ENCODE peak calls at places on chromosomes 13 and 19, in seven cellular contexts. Z, B, S, H, L, G and C are unnamed samples.

GRCh38 chr19:54029930-54030490 is 33.7 kb downstream of the VSTM1 start:
- DNase-seq in B (peak), G (peak), H (peak), S (no peak), L (no peak), Z (peak), C (no peak)

GRCh38 chr13:102401305-102401704 is 543 bp downstream of the FGF14 start:
- DNase-seq in H (peak), B (no peak), G (no peak), Z (no peak), L (no peak), S (no peak), C (no peak)

GRCh38 chr13:44667950-44668349 is 91.8 kb upstream of the TSC22D1 start:
- DNase-seq in G (no peak), L (no peak), H (no peak), S (no peak), B (no peak), Z (no peak), C (peak)

GRCh38 chr19:1646149-1646930 is 6.1 kb downstream of the TCF3 start:
- DNase-seq in G (peak), S (no peak), H (no peak), B (no peak), Z (no peak), L (no peak), C (no peak)

GRCh38 chr13:24746618-24747247 is 17.2 kb upstream of the RNF17 start:
- DNase-seq in Z (peak), S (no peak), B (no peak), L (no peak), H (no peak), G (no peak), C (no peak)

GRCh38 chr19:31119951-31120690 is 229.1 kb downstream of the TSHZ3 start:
- DNase-seq in G (no peak), L (no peak), B (no peak), Z (no peak), H (no peak), S (no peak), C (no peak)

GRCh38 chr13:27472941-27473340 is 22.6 kb upstream of the MTIF3 start:
- DNase-seq in H (no peak), B (no peak), L (no peak), G (no peak), S (no peak), Z (no peak), C (no peak)

GRCh38 chr19:6723738-6724137 is 3.3 kb upstream of the C3 start:
- DNase-seq in Z (no peak), L (no peak), S (no peak), H (no peak), B (no peak), G (no peak), C (no peak)

GRCh38 chr19:38702278-38702677 is 42.0 kb downstream of the CAPN12 start:
- DNase-seq in L (no peak), H (no peak), G (no peak), B (no peak), Z (no peak), S (no peak), C (no peak)

GRCh38 chr19:29679598-29680210 is 14.4 kb downstream of the PLEKHF1 start:
- DNase-seq in H (no peak), G (no peak), Z (no peak), B (no peak), S (no peak), L (no peak), C (no peak)

GRCh38 chr13:53200498-53201453 is 172.2 kb downstream of the OLFM4 start:
- DNase-seq in L (no peak), Z (peak), S (no peak), B (no peak), H (peak), G (no peak), C (no peak)

GRCh38 chr19:2033115-2033824 is 17.8 kb upstream of the BTBD2 start:
- DNase-seq in G (no peak), Z (no peak), S (no peak), L (no peak), B (no peak), H (no peak), C (no peak)

DNA sequence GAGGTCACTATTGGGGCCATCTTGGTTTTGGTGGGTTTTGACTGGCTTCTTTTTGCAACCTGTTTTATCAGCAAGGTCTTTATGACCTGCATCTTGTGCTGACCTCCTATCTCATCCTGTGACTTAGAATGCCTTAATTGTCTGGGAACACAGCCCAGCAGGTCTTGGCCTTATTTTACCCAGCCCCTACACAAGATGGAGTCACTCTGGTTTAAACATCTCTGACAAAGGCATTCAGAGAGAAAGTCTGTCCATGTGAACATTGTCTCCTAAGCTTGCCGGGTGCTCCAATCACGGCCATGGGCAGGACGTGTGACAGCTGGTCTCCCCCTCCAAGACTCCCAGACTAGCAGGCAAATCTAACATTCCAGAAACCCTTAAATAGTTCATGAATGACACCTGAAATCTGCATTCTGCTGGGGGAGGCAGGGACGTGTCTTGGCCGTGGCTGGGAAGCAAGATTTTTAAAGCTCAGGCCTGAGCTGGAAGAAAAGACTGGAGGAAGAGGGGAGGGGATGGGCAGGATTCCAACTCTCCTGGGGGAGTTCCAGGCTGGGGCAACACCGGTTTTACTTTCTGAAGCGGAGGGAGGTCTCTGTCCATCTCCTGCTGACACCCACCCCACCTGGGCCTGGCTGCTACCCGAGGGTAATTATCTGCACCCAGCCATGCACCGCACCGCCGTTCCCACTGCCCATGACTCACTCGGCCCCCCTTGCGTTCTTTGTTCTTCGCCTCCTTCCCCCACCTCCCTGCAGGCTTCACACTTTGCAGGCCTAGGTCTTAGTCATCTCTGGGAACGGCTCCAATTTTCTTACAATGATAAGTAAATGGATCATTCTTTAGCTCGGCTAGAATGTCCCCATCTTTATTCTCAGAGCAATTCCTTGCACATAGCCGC is 11.5 kb upstream of the OR1M1 start:
- DNase-seq in B (peak), G (peak), Z (peak), S (no peak), L (no peak), H (peak), C (no peak)
- TF ChIP-seq TAF1 in B (no peak), G (no peak), Z (no peak), S (no peak), L (no peak), H (no peak), C (no peak)

GRCh38 chr19:55275851-55276719 is 3.8 kb downstream of the HSPBP1 start:
- DNase-seq in G (no peak), H (no peak), Z (no peak), B (no peak), L (no peak), S (no peak), C (peak)
- TF ChIP-seq TAF1 in G (no peak), H (no peak), Z (no peak), B (no peak), L (peak), S (no peak), C (no peak)

GRCh38 chr19:18709546-18709945 is 26.1 kb downstream of the CRTC1 start:
- DNase-seq in G (no peak), L (no peak), B (no peak), H (peak), Z (no peak), S (no peak), C (no peak)
- TF ChIP-seq TAF1 in G (no peak), L (no peak), B (no peak), H (no peak), Z (no peak), S (no peak), C (no peak)

GRCh38 chr13:113532156-113532806 is 41.8 kb upstream of the DCUN1D2 start:
- DNase-seq in H (no peak), S (no peak), Z (peak), B (no peak), L (no peak), G (no peak), C (no peak)
- TF ChIP-seq TAF1 in H (no peak), S (no peak), Z (no peak), B (no peak), L (no peak), G (no peak), C (no peak)

GRCh38 chr13:94249512-94249911 is 230.0 kb downstream of the DCT start:
- DNase-seq in B (peak), G (no peak), H (no peak), L (no peak), S (no peak), Z (no peak), C (no peak)

GRCh38 chr13:94251801-94252200 is 227.7 kb downstream of the DCT start:
- DNase-seq in B (no peak), H (no peak), L (no peak), S (no peak), G (no peak), Z (no peak), C (no peak)

GRCh38 chr13:94256671-94257070 is 222.8 kb downstream of the DCT start:
- DNase-seq in Z (no peak), S (no peak), G (no peak), H (no peak), B (no peak), L (no peak), C (no peak)

GRCh38 chr13:94252209-94252608 is 227.3 kb downstream of the DCT start:
- DNase-seq in G (no peak), S (no peak), H (no peak), L (no peak), Z (no peak), B (no peak), C (no peak)

DNA sequence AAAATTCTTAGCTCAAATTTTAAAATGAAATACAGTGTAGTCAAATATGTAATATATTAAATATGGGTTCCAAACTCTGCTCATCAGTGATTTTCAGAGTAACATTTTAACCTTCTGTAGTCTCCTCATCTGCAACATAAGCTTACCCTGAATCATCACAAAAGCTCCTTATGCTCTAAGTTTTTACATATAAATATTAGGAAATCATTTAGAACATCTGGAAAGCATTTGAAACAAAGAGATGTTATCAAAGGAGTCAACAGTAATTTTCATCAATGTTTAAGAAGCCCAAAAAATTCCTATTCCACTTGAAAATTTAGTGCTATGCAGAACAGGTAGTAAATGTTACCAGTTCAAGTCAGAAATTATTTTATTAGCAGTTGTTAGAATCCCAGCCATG is 224.7 kb downstream of the DCT start:
- DNase-seq in Z (no peak), H (no peak), L (no peak), G (no peak), S (no peak), B (no peak), C (no peak)
- TF ChIP-seq TAF1 in Z (no peak), H (no peak), L (no peak), G (no peak), S (no peak), B (no peak), C (no peak)

GRCh38 chr13:33796095-33796494 is 21.9 kb upstream of the RFC3 start:
- DNase-seq in B (no peak), L (no peak), Z (no peak), S (no peak), G (no peak), H (no peak), C (no peak)

GRCh38 chr13:33797622-33798021 is 20.3 kb upstream of the RFC3 start:
- DNase-seq in Z (no peak), B (no peak), H (no peak), L (no peak), S (no peak), G (no peak), C (no peak)

GRCh38 chr13:33800646-33801186 is 17.2 kb upstream of the RFC3 start:
- DNase-seq in G (no peak), H (no peak), Z (no peak), S (no peak), L (no peak), B (no peak), C (no peak)

GRCh38 chr13:33798023-33798422 is 19.9 kb upstream of the RFC3 start:
- DNase-seq in L (no peak), S (no peak), B (no peak), Z (no peak), H (no peak), G (no peak), C (no peak)

DNA sequence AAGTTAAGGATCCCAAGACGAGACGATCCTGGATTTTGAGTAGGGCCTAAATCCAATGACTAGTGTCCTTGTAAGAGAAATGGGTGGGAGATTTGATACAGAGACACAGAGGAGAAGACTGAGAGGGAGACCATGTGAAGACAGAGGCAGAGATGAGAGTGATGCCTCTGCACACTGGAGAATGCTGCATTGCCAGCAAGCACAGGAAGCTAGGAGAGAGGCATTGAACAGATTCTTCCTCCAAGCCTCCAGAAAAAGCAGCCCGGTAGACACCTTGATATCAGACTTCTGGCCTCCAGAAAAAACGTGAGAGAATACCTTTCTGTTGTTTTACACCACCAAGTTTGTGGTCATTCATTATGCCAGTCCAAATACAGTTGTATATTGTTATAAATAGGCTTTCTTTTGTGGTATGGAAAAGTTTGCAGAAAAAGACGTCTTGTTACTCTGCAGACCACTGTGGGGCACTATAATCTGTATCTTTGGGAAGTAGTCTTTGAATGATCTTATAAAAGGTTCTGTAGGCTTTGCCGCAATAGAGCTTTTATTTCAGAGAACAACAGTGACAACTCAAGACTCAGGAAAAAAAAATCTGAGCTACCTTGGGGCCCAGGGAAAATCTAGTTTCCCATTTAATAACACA is 17.9 kb upstream of the RFC3 start:
- DNase-seq in G (no peak), S (no peak), L (no peak), B (peak), Z (no peak), H (peak), C (no peak)
- TF ChIP-seq TAF1 in G (no peak), S (no peak), L (no peak), B (no peak), Z (no peak), H (no peak), C (no peak)

GRCh38 chr19:55813906-55814305 is 17.9 kb downstream of the NLRP11 start:
- DNase-seq in Z (no peak), H (no peak), S (no peak), G (no peak), B (no peak), L (no peak), C (no peak)

GRCh38 chr19:55811340-55811739 is 20.5 kb downstream of the NLRP11 start:
- DNase-seq in H (no peak), S (no peak), B (no peak), L (no peak), G (no peak), Z (no peak), C (no peak)

GRCh38 chr19:55812449-55812848 is 19.4 kb downstream of the NLRP11 start:
- DNase-seq in H (no peak), Z (no peak), G (no peak), S (no peak), B (no peak), L (no peak), C (no peak)

DNA sequence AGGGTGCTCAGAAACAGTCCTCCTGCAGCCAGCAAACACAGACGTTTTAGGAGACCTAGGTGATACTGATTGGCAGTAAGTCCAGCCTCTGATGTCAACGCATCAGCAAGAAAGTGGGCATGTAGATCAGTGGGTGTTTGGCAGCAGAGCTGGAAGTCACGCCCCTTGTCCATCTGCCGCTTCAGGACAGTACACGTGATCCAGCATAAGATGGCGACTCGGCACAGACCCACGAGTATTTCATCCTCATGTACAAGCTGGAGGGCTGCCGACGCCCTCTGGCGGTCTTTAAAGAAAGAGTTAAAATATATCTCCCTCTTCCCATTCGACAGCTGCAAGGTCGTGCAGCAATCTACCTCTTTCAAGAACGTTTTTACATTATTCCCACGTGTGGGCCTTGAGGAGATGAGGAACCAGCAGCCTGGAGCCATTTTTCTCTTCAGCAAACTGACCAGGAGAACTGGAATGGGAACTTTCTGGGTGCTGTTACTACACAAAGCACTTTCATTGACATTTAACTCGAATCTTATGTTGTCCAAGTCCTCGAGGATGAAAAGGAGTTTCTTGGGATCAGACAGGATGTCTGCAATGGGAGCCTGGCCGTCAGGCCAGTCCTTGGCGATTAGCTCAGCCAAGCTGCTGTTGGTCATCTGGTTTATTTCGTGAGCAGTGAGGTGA is 22.3 kb downstream of the NLRP11 start:
- DNase-seq in Z (peak), S (peak), G (peak), H (peak), L (no peak), B (peak), C (peak)
- TF ChIP-seq TAF1 in Z (no peak), S (no peak), G (no peak), H (no peak), L (no peak), B (no peak), C (no peak)

GRCh38 chr13:21043898-21044297 is 17.5 kb downstream of the LATS2 start:
- DNase-seq in Z (no peak), S (no peak), H (no peak), B (no peak), G (no peak), L (no peak), C (no peak)
- TF ChIP-seq TAF1 in Z (no peak), S (no peak), H (no peak), B (no peak), G (no peak), L (no peak), C (no peak)